ENCODE peak calls at places on chromosomes 1 and 21, in ten cellular contexts. X is retinal pigment epithelial cell; B is prostate gland; G is AG10803; T is endothelial cell; C is AG04450; S is cardiac muscle cell; H is mammary epithelial cell; Z is tibial nerve; A is CD4-positive, alpha-beta T cell. F is an unnamed sample.

GRCh38 chr1:23577056-23577985 is 18.0 kb upstream of the ID3 start:
- DNase-seq in X (peak; percentile 84), B (no peak), G (peak; percentile 88), T (no peak), C (peak; percentile 67), S (peak; percentile 86), H (peak; percentile 69), Z (no peak), A (no peak), F (no peak)

GRCh38 chr21:15731243-15731613 is 1.4 kb downstream of the USP25 start:
- DNase-seq in X (no peak), B (no peak), G (no peak), T (no peak), C (no peak), S (no peak), H (peak; percentile 51), Z (no peak), A (no peak), F (no peak)

GRCh38 chr1:41536296-41536695 is 51.8 kb upstream of the EDN2 start:
- DNase-seq in X (peak; percentile 30), B (no peak), G (no peak), T (no peak), C (no peak), S (no peak), H (no peak), Z (no peak), A (no peak), F (no peak)

GRCh38 chr21:37338671-37339526 is 27.7 kb upstream of the DYRK1A start:
- DNase-seq in X (peak; percentile 59), B (no peak), G (peak; percentile 95), T (no peak), C (peak; percentile 70), S (peak; percentile 85), H (peak; percentile 89), Z (no peak), A (no peak), F (peak; percentile 82)

GRCh38 chr1:16019580-16020277 is 1.9 kb upstream of the HSPB7 start:
- DNase-seq in X (peak; percentile 32), B (no peak), G (peak; percentile 61), T (no peak), C (no peak), S (peak; percentile 52), H (no peak), Z (no peak), A (no peak), F (no peak)

GRCh38 chr21:36980280-36981048 is 14.0 kb upstream of the HLCS start:
- DNase-seq in X (no peak), B (peak; percentile 38), G (peak; percentile 29), T (peak; percentile 38), C (no peak), S (peak; percentile 32), H (no peak), Z (no peak), A (no peak), F (no peak)

GRCh38 chr1:34759472-34760357 is at the start of gene GJB4:
- DNase-seq in X (no peak), B (peak; percentile 33), G (no peak), T (no peak), C (no peak), S (no peak), H (no peak), Z (no peak), A (no peak), F (no peak)

GRCh38 chr1:45840704-45841103 is 37.3 kb downstream of the MAST2 start:
- DNase-seq in X (no peak), B (no peak), G (no peak), T (no peak), C (no peak), S (peak; percentile 1), H (no peak), Z (no peak), A (no peak), F (no peak)

GRCh38 chr1:64110924-64111777 is 92.3 kb upstream of the UBE2U start:
- DNase-seq in X (no peak), B (no peak), G (no peak), T (no peak), C (no peak), S (no peak), H (peak; percentile 50), Z (no peak), A (no peak), F (no peak)

GRCh38 chr1:217889401-217889800 is 258.3 kb downstream of the SPATA17 start:
- DNase-seq in X (no peak), B (no peak), G (no peak), T (peak; percentile 77), C (no peak), S (peak; percentile 49), H (no peak), Z (no peak), A (no peak), F (no peak)

GRCh38 chr21:42672699-42673458 is 19.5 kb downstream of the PDE9A start:
- DNase-seq in X (peak; percentile 29), B (no peak), G (no peak), T (no peak), C (no peak), S (peak; percentile 47), H (no peak), Z (no peak), A (no peak), F (no peak)

GRCh38 chr1:234617986-234618725 is 8.2 kb upstream of the IRF2BP2 start:
- DNase-seq in X (no peak), B (no peak), G (peak; percentile 99), T (no peak), C (no peak), S (no peak), H (peak; percentile 75), Z (no peak), A (no peak), F (peak; percentile 88)

GRCh38 chr1:2003564-2004131 is at the start of gene CFAP74:
- DNase-seq in X (no peak), B (no peak), G (peak; percentile 13), T (peak; percentile 90), C (no peak), S (peak; percentile 92), H (no peak), Z (no peak), A (no peak), F (no peak)

GRCh38 chr1:28370220-28371010 is 875 bp downstream of the PHACTR4 start:
- DNase-seq in X (no peak), B (peak; percentile 14), G (peak; percentile 41), T (peak; percentile 32), C (no peak), S (peak; percentile 28), H (no peak), Z (peak; percentile 9), A (no peak), F (no peak)

GRCh38 chr1:200206761-200207160 is 179.3 kb downstream of the NR5A2 start:
- DNase-seq in X (no peak), B (no peak), G (peak; percentile 46), T (no peak), C (no peak), S (no peak), H (peak; percentile 11), Z (no peak), A (no peak), F (no peak)

GRCh38 chr1:2564815-2565415 is 8.7 kb downstream of the TNFRSF14 start:
- DNase-seq in X (no peak), B (no peak), G (no peak), T (no peak), C (no peak), S (no peak), H (no peak), Z (no peak), A (no peak), F (no peak)

GRCh38 chr1:116128669-116129068 is 17.5 kb downstream of the MAB21L3 start:
- DNase-seq in X (no peak), B (no peak), G (no peak), T (no peak), C (no peak), S (no peak), H (no peak), Z (no peak), A (no peak), F (no peak)

GRCh38 chr1:213669964-213670691 is 317.6 kb upstream of the PROX1 start:
- DNase-seq in X (no peak), B (no peak), G (no peak), T (no peak), C (no peak), S (no peak), H (no peak), Z (no peak), A (peak; percentile 65), F (no peak)
- TF ChIP-seq CTCF in X (no peak), B (no peak), G (no peak), T (no peak), C (no peak), S (no peak), H (no peak), Z (no peak), A (peak; percentile 49), F (no peak)

GRCh38 chr1:4585216-4585615 is 69.2 kb upstream of the AJAP1 start:
- DNase-seq in X (no peak), B (no peak), G (no peak), T (peak; percentile 46), C (no peak), S (no peak), H (no peak), Z (no peak), A (no peak), F (no peak)
- TF ChIP-seq CTCF in X (no peak), B (no peak), G (no peak), T (peak; percentile 86), C (no peak), S (no peak), H (no peak), Z (peak; percentile 14), A (peak; percentile 51), F (no peak)

GRCh38 chr21:46325073-46325912 is 1.3 kb downstream of the PCNT start:
- DNase-seq in X (no peak), B (peak; percentile 46), G (peak; percentile 37), T (peak; percentile 61), C (no peak), S (peak; percentile 76), H (peak; percentile 54), Z (no peak), A (peak; percentile 22), F (no peak)
- TF ChIP-seq CTCF in X (peak; percentile 50), B (peak; percentile 11), G (peak; percentile 42), T (no peak), C (peak; percentile 44), S (peak; percentile 26), H (peak; percentile 41), Z (no peak), A (no peak), F (peak; percentile 37)

DNA sequence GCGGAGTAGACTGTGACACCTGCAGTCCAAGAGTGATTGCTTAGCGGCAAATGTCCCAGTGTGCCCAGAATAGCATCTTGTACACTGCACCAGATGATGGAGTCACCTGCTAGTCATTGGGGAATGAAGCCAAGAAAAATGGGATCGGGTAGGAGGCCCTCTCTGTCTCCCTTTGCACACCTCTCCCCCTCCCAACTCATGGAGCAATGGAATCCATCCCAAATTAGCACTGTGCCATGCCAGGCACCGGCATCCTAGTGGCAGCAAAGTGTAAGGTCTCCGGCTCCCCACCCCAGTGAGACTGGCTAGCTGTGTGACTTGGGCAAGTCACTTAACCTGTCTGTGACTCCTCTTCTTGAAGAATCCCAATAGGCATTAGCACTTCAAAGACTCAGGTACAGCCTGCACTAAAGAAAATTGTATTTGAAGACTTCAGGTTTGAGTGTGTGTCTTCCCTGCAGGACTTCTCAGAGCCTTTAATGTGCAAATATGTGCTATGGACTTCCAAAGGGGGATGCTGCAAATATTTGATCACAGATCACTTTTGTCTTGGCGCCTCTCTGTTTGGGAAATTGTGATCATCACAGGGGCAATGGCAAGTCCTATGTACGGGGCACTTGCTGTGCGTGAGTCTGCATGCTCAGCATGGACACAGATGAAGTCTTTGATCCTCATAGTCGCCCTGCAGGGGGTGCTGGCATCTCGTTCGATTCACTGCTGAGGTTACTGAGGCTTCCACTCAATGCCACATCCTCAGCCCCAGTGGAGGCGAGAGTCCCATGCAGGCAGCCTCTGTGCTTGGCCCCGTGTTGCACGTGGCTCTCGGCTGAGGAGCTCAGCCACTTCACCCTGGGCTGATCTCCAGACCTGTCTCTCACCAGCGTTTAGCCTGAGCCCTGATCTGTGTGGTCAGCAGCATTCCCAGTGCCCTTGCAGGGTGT is 272.9 kb upstream of the C1orf174 start:
- DNase-seq in X (no peak), B (no peak), G (no peak), T (no peak), C (no peak), S (no peak), H (no peak), Z (no peak), A (no peak), F (no peak)
- TF ChIP-seq CTCF in X (no peak), B (no peak), G (no peak), T (no peak), C (no peak), S (no peak), H (no peak), Z (no peak), A (no peak), F (no peak)

F was measured in AG09319.